ENCODE peak calls at places on chromosome 12, in five cellular contexts. G is natural killer cell treated with Interleukin-12 subunit alpha and Interleukin-12 subunit beta and Interleukin-15 and Interleukin-18, amount 100 ng/mL, for 72 hours; C is GM12865; Q is HEK293T; B is A172. F is an unnamed sample.

GRCh38 chr12:52832451-52832850 is 1.7 kb downstream of the KRT79 start:
- DNase-seq in G (no peak), C (no peak), Q (no peak), B (no peak), F (no peak)

GRCh38 chr12:11730299-11731041 is 81.0 kb downstream of the ETV6 start:
- DNase-seq in G (no peak), C (peak), Q (no peak), B (no peak), F (no peak)

GRCh38 chr12:123141615-123142517 is 9.0 kb downstream of the PITPNM2 start:
- DNase-seq in G (no peak), C (no peak), Q (no peak), B (peak), F (no peak)

GRCh38 chr12:33813536-33813935 is 208.8 kb upstream of the ALG10 start:
- DNase-seq in G (no peak), C (no peak), Q (no peak), B (no peak), F (no peak)

GRCh38 chr12:21223930-21224329 is 92.9 kb downstream of the SLCO1B1 start:
- DNase-seq in G (no peak), C (no peak), Q (no peak), B (no peak), F (no peak)

GRCh38 chr12:49911213-49911605 is 7.5 kb upstream of the FAIM2 start:
- DNase-seq in G (no peak), C (no peak), Q (no peak), B (no peak), F (no peak)

GRCh38 chr12:55696796-55697462 is 10.8 kb downstream of the ITGA7 start:
- DNase-seq in G (no peak), C (no peak), Q (no peak), B (no peak), F (no peak)

GRCh38 chr12:40313928-40314327 is 89.1 kb downstream of the LRRK2 start:
- DNase-seq in G (no peak), C (peak), Q (no peak), B (no peak), F (no peak)

GRCh38 chr12:1925125-1925963 is 6.9 kb upstream of the CACNA2D4 start:
- DNase-seq in G (no peak), C (no peak), Q (no peak), B (no peak), F (no peak)